ENCODE peak calls at places on chromosomes 2 and 18, in nine cellular contexts. Z is thyroid gland, D is adrenal gland, T is stomach, S is A549, J is right lobe of liver, Y is esophagus squamous epithelium, R is vagina, C is IMR-90. I is an unnamed sample.

GRCh38 chr2:208304695-208305094 is 38.6 kb downstream of the PIKFYVE start:
- DNase-seq in Z (no peak), D (no peak), T (no peak), S (no peak), J (no peak), Y (no peak), R (no peak), C (no peak), I (no peak)

GRCh38 chr2:119753041-119753929 is 6.4 kb upstream of the PTPN4 start:
- DNase-seq in Z (no peak), D (peak), T (no peak), S (peak), J (no peak), Y (no peak), R (no peak), C (peak), I (no peak)

GRCh38 chr2:196376984-196377877 is 205.9 kb upstream of the STK17B start:
- DNase-seq in Z (no peak), D (no peak), T (no peak), S (no peak), J (no peak), Y (no peak), R (no peak), C (peak), I (no peak)

GRCh38 chr2:106572541-106573148 is 85.5 kb downstream of the CD8B2 start:
- DNase-seq in Z (no peak), D (no peak), T (no peak), S (peak), J (no peak), Y (no peak), R (no peak), C (no peak), I (no peak)

GRCh38 chr18:52723456-52724065 is 383.6 kb downstream of the DCC start:
- DNase-seq in Z (no peak), D (no peak), T (no peak), S (no peak), J (no peak), Y (no peak), R (no peak), C (no peak), I (no peak)

GRCh38 chr2:74576830-74577229 is 22.3 kb downstream of the DOK1 start:
- DNase-seq in Z (no peak), D (peak), T (no peak), S (no peak), J (no peak), Y (no peak), R (no peak), C (peak), I (peak)

GRCh38 chr18:42281851-42282250 is 326.8 kb downstream of the PIK3C3 start:
- DNase-seq in Z (no peak), D (no peak), T (no peak), S (no peak), J (no peak), Y (no peak), R (no peak), C (no peak), I (no peak)

GRCh38 chr2:46901611-46902010 is 14.0 kb downstream of the MCFD2 start:
- DNase-seq in Z (no peak), D (no peak), T (no peak), S (no peak), J (no peak), Y (no peak), R (no peak), C (no peak), I (no peak)

GRCh38 chr2:11955883-11956282 is 209.5 kb downstream of the LPIN1 start:
- DNase-seq in Z (no peak), D (no peak), T (no peak), S (no peak), J (no peak), Y (no peak), R (no peak), C (no peak), I (no peak)

GRCh38 chr18:11071300-11071699 is 78.1 kb downstream of the PIEZO2 start:
- DNase-seq in Z (no peak), D (no peak), T (no peak), S (no peak), J (no peak), Y (no peak), R (no peak), C (no peak), I (no peak)

GRCh38 chr2:3192920-3193319 is 184.7 kb downstream of the EIPR1 start:
- DNase-seq in Z (peak), D (no peak), T (no peak), S (no peak), J (no peak), Y (no peak), R (no peak), C (no peak), I (peak)

GRCh38 chr2:30686000-30686399 is 121.2 kb downstream of the CAPN13 start:
- DNase-seq in Z (peak), D (no peak), T (no peak), S (no peak), J (peak), Y (no peak), R (no peak), C (no peak), I (no peak)

GRCh38 chr18:23706971-23707640 is 17.9 kb downstream of the LAMA3 start:
- DNase-seq in Z (no peak), D (no peak), T (no peak), S (no peak), J (no peak), Y (no peak), R (no peak), C (no peak), I (no peak)

GRCh38 chr2:240586919-240587800 is 626 bp downstream of the CAPN10 start:
- DNase-seq in Z (peak), D (no peak), T (peak), S (no peak), J (no peak), Y (no peak), R (no peak), C (no peak), I (no peak)

GRCh38 chr18:6877288-6877687 is 147.8 kb downstream of the ARHGAP28 start:
- DNase-seq in Z (no peak), D (no peak), T (no peak), S (no peak), J (no peak), Y (no peak), R (no peak), C (no peak), I (no peak)

GRCh38 chr2:15531095-15531854 is 29.9 kb downstream of the NBAS start:
- DNase-seq in Z (no peak), D (no peak), T (no peak), S (no peak), J (no peak), Y (no peak), R (no peak), C (no peak), I (no peak)

GRCh38 chr2:37472959-37473358 is 128.5 kb downstream of the QPCT start:
- DNase-seq in Z (peak), D (no peak), T (no peak), S (no peak), J (peak), Y (no peak), R (no peak), C (peak), I (no peak)

GRCh38 chr18:3703732-3704176 is 253.8 kb downstream of the TGIF1 start:
- DNase-seq in Z (peak), D (peak), T (peak), S (peak), J (peak), Y (no peak), R (no peak), C (peak), I (no peak)

GRCh38 chr2:199261936-199262335 is 195.8 kb downstream of the SATB2 start:
- DNase-seq in Z (no peak), D (no peak), T (no peak), S (no peak), J (no peak), Y (no peak), R (no peak), C (no peak), I (no peak)

GRCh38 chr2:120622886-120623753 is 112.5 kb upstream of the GLI2 start:
- DNase-seq in Z (peak), D (no peak), T (no peak), S (no peak), J (no peak), Y (no peak), R (no peak), C (no peak), I (no peak)

GRCh38 chr18:44781890-44782289 is 101.2 kb downstream of the SETBP1 start:
- DNase-seq in Z (peak), D (no peak), T (no peak), S (no peak), J (no peak), Y (no peak), R (no peak), C (peak), I (no peak)

GRCh38 chr2:65991864-65992554 is 442.9 kb upstream of the MEIS1 start:
- DNase-seq in Z (peak), D (no peak), T (no peak), S (no peak), J (no peak), Y (no peak), R (no peak), C (no peak), I (peak)

GRCh38 chr18:65906621-65907034 is 155.8 kb downstream of the CDH7 start:
- DNase-seq in Z (no peak), D (no peak), T (no peak), S (no peak), J (no peak), Y (no peak), R (no peak), C (no peak), I (no peak)

GRCh38 chr18:334575-335132 is 66.8 kb upstream of the THOC1 start:
- DNase-seq in Z (no peak), D (no peak), T (no peak), S (no peak), J (no peak), Y (no peak), R (no peak), C (no peak), I (no peak)

GRCh38 chr2:95158891-95159619 is 593 bp downstream of the ZNF514 start:
- DNase-seq in Z (peak), D (peak), T (peak), S (peak), J (peak), Y (no peak), R (no peak), C (peak), I (peak)
- TF ChIP-seq POLR2A in Z (peak), D (no peak), T (no peak), S (no peak), J (no peak), Y (no peak), R (no peak), C (no peak), I (no peak)

GRCh38 chr18:49300538-49300937 is 159.9 kb downstream of the DYM start:
- DNase-seq in Z (no peak), D (no peak), T (no peak), S (no peak), J (no peak), Y (no peak), R (no peak), C (no peak), I (no peak)
- H3K27ac ChIP-seq in Z (no peak), D (no peak), T (no peak), S (no peak), J (no peak), Y (no peak), R (no peak), C (no peak), I (no peak)

DNA sequence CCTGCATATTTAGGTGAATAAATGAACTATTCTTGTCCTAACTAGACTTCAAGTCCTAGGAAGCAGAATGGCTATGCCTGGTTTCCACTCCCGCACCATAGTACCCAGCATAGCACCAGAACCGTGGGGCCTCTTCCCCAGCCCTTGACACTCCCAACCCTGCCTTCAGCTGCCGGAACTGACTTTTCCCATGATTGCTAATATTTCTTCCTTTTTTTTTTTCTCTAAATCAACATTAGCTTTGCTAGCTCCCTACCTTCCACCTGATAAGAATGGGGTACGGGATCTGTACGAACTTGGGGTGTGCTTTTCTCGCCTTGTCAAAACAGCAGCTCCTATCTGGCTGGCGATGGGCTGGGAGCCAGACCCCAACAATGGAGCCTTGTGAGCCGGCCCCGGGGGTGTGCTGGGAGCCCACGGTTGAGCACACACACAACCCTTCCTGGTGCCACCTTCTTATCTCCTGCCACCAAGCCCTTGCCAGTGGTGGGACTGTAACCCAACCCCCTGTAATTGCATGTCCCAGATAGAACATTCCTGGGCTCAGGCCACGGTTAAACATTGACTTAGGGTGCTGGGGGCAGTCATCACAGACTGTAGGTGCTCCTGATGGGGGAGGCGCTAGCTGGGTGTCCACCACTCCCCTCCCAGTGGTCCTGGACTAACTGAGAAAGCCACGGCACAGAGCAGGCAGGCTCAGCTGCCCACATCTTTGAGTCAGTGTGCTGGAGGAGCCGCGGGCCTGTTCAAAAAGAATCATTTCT is 213.0 kb upstream of the HAAO start:
- DNase-seq in Z (peak), D (no peak), T (peak), S (peak), J (peak), Y (no peak), R (no peak), C (no peak), I (no peak)
- TF ChIP-seq POLR2A in Z (no peak), D (no peak), T (no peak), S (no peak), J (peak), Y (no peak), R (no peak), C (no peak), I (no peak)

GRCh38 chr2:238684362-238685326 is 163.2 kb upstream of the TWIST2 start:
- DNase-seq in Z (no peak), D (peak), T (no peak), S (peak), J (no peak), Y (no peak), R (no peak), C (peak), I (peak)
- H3K27ac ChIP-seq in Z (no peak), D (no peak), T (peak), S (peak), J (no peak), Y (peak), R (peak), C (peak), I (peak)

GRCh38 chr18:21141678-21142422 is 30.2 kb upstream of the ROCK1 start:
- DNase-seq in Z (no peak), D (no peak), T (no peak), S (no peak), J (no peak), Y (no peak), R (no peak), C (peak), I (no peak)

GRCh38 chr18:21146016-21146415 is 34.4 kb upstream of the ROCK1 start:
- DNase-seq in Z (no peak), D (no peak), T (no peak), S (no peak), J (no peak), Y (no peak), R (no peak), C (peak), I (no peak)

GRCh38 chr18:21145371-21145770 is 33.8 kb upstream of the ROCK1 start:
- DNase-seq in Z (no peak), D (no peak), T (no peak), S (no peak), J (no peak), Y (no peak), R (no peak), C (no peak), I (no peak)
- TF ChIP-seq POLR2A in Z (no peak), D (no peak), T (no peak), S (no peak), J (no peak), Y (no peak), R (no peak), C (no peak), I (no peak)

GRCh38 chr2:232635820-232636219 is 2.4 kb downstream of the EFHD1 start:
- DNase-seq in Z (no peak), D (no peak), T (no peak), S (no peak), J (no peak), Y (no peak), R (no peak), C (no peak), I (no peak)

GRCh38 chr2:232641153-232641845 is 7.9 kb downstream of the EFHD1 start:
- DNase-seq in Z (no peak), D (no peak), T (no peak), S (no peak), J (no peak), Y (no peak), R (no peak), C (no peak), I (no peak)

GRCh38 chr2:232634319-232635150 is 1.1 kb downstream of the EFHD1 start:
- DNase-seq in Z (peak), D (no peak), T (no peak), S (no peak), J (no peak), Y (no peak), R (no peak), C (no peak), I (no peak)

GRCh38 chr2:232636788-232637420 is 3.5 kb downstream of the EFHD1 start:
- DNase-seq in Z (peak), D (no peak), T (no peak), S (no peak), J (no peak), Y (no peak), R (no peak), C (no peak), I (no peak)

DNA sequence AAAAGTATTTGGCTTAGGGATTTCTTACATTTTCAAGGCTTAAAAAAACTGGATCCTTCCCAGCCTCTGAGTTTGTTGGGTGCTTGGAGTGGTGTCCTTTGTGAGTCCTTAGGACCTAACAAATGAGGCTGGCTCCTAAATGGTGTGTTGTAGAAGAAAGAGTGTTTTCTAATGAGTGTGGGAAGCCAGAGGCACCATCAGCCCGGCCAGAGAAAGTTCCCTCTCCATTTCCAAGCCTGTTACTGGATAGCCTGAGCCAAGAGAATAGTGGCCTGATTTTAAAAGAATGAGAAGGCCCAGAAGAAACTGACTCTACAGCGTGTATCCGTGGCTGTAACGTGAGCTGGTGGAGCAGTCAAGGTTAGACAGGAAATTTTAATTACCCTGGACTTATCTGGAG is 4.4 kb downstream of the EFHD1 start:
- DNase-seq in Z (no peak), D (no peak), T (no peak), S (no peak), J (no peak), Y (no peak), R (no peak), C (no peak), I (no peak)
- H3K27ac ChIP-seq in Z (no peak), D (no peak), T (no peak), S (no peak), J (no peak), Y (no peak), R (no peak), C (no peak), I (peak)

GRCh38 chr2:10123281-10123680 is 742 bp downstream of the RRM2 start:
- DNase-seq in Z (no peak), D (no peak), T (no peak), S (no peak), J (no peak), Y (no peak), R (no peak), C (no peak), I (no peak)

GRCh38 chr2:10124538-10125045 is 2.1 kb downstream of the RRM2 start:
- DNase-seq in Z (peak), D (peak), T (no peak), S (no peak), J (no peak), Y (no peak), R (no peak), C (peak), I (no peak)

GRCh38 chr2:10120938-10121574 is 1.5 kb upstream of the RRM2 start:
- DNase-seq in Z (no peak), D (no peak), T (no peak), S (no peak), J (no peak), Y (no peak), R (no peak), C (peak), I (no peak)

GRCh38 chr2:10120158-10120937 is 2.2 kb upstream of the RRM2 start:
- DNase-seq in Z (peak), D (peak), T (peak), S (peak), J (peak), Y (peak), R (no peak), C (peak), I (peak)

GRCh38 chr2:10122500-10123280 is at the start of gene RRM2:
- DNase-seq in Z (peak), D (peak), T (peak), S (peak), J (peak), Y (peak), R (no peak), C (peak), I (peak)
- TF ChIP-seq POLR2A in Z (no peak), D (no peak), T (no peak), S (peak), J (no peak), Y (no peak), R (no peak), C (peak), I (no peak)

GRCh38 chr2:9205481-9205880 is 1.1 kb upstream of the ASAP2 start:
- DNase-seq in Z (no peak), D (no peak), T (no peak), S (no peak), J (no peak), Y (no peak), R (no peak), C (no peak), I (no peak)
- H3K27ac ChIP-seq in Z (peak), D (no peak), T (peak), S (peak), J (no peak), Y (peak), R (peak), C (peak), I (peak)

GRCh38 chr2:68318686-68319396 is 908 bp downstream of the CNRIP1 start:
- DNase-seq in Z (no peak), D (no peak), T (no peak), S (no peak), J (peak), Y (no peak), R (no peak), C (no peak), I (no peak)

GRCh38 chr2:68316091-68316490 is 3.7 kb downstream of the CNRIP1 start:
- DNase-seq in Z (no peak), D (no peak), T (no peak), S (no peak), J (no peak), Y (no peak), R (no peak), C (no peak), I (no peak)

GRCh38 chr2:68317971-68318685 is 1.6 kb downstream of the CNRIP1 start:
- DNase-seq in Z (no peak), D (no peak), T (no peak), S (no peak), J (no peak), Y (no peak), R (no peak), C (no peak), I (no peak)

GRCh38 chr2:68320118-68320641 is 431 bp upstream of the CNRIP1 start:
- DNase-seq in Z (peak), D (no peak), T (no peak), S (no peak), J (no peak), Y (no peak), R (no peak), C (no peak), I (no peak)

DNA sequence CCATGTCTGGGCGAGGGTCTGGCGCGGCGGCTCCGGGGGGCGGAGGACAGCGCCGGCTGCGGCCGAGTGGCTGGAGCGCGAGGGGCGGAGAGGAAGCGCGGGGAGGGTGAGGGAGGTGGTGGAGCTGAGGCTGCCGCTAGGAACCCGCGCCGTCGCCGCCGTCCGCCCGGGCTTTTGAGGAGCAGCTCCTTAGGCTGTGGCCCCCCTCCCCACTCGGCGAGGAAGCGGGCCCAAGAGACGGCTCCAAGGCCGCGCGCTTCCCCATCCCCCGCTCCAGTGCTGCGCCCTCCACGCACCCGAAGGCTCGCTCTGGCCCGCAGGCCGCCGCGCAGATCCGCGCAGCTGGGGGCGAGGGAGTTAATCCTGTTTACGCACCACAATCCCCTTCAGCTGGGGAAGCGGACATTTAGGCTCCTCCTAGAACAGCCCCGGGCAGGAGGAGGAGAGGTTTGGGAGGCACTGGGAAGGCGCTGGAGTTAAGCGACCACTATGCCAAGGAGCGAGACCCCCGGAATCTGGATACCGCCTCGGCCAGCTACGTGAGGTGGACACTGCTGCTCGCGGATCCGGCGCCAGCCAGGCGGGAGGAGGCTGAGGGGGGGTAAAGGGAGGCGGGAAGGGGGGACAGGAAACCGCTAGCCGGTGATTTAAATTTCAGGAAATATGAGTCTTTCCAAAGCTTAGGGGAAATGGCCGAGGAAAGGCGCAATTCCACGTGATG is at the start of gene CNRIP1:
- DNase-seq in Z (peak), D (peak), T (peak), S (peak), J (peak), Y (no peak), R (no peak), C (peak), I (peak)
- TF ChIP-seq POLR2A in Z (no peak), D (peak), T (no peak), S (no peak), J (peak), Y (no peak), R (no peak), C (no peak), I (peak)